ENCODE peak calls at places on chromosomes 5 and 9, in four cellular contexts. H, O, J and R are unnamed samples.
A peak's percentile ranks its signal among the peaks of the same experiment; 100 is the strongest.

GRCh38 chr9:116015855-116016254 is 137.7 kb upstream of the PAPPA start:
- DNase-seq in H (no peak), J (no peak), O (no peak), R (no peak)

GRCh38 chr9:125239631-125240597 is 1.2 kb downstream of the HSPA5 start:
- DNase-seq in H (no peak), O (no peak), J (no peak), R (no peak)

GRCh38 chr5:24363789-24364534 is 280.8 kb downstream of the CDH10 start:
- DNase-seq in O (no peak), H (no peak), J (no peak), R (no peak)

GRCh38 chr9:13942695-13943094 is 371.2 kb downstream of the NFIB start:
- DNase-seq in O (no peak), J (no peak), H (no peak), R (no peak)

GRCh38 chr5:120657083-120657482 is 193.0 kb downstream of the PRR16 start:
- DNase-seq in J (no peak), H (no peak), O (no peak), R (no peak)

GRCh38 chr5:166062719-166063118 is 2228.7 kb upstream of the WWC1 start:
- DNase-seq in O (no peak), H (no peak), J (no peak), R (no peak)

GRCh38 chr5:8650197-8650596 is 781.2 kb downstream of the MTRR start:
- DNase-seq in J (no peak), H (no peak), O (no peak), R (no peak)

GRCh38 chr5:149203896-149204544 is 62.7 kb downstream of the ABLIM3 start:
- DNase-seq in O (no peak), J (no peak), H (no peak), R (no peak)

GRCh38 chr9:2022560-2022959 is 7.4 kb downstream of the SMARCA2 start:
- DNase-seq in H (no peak), O (no peak), J (no peak), R (no peak)

GRCh38 chr9:72464819-72465218 is 56.6 kb upstream of the TMC1 start:
- DNase-seq in O (no peak), J (no peak), H (no peak), R (no peak)

GRCh38 chr5:35838370-35839042 is 18.2 kb upstream of the IL7R start:
- DNase-seq in H (no peak), J (no peak), O (no peak), R (no peak)

GRCh38 chr5:136811551-136811950 is 446.2 kb upstream of the TRPC7 start:
- DNase-seq in H (no peak), J (no peak), O (no peak), R (peak; percentile 80)

GRCh38 chr5:111513175-111513520 is 813 bp upstream of the STARD4 start:
- DNase-seq in J (no peak), H (no peak), O (peak; percentile 11), R (no peak)

GRCh38 chr5:15977851-15978250 is 201.7 kb downstream of the MARCHF11 start:
- DNase-seq in H (no peak), O (no peak), J (no peak), R (no peak)

GRCh38 chr9:694499-695154 is 146.9 kb upstream of the DMRT1 start:
- DNase-seq in O (no peak), H (no peak), J (no peak), R (no peak)

GRCh38 chr9:78866228-78867132 is 569.6 kb downstream of the PSAT1 start:
- DNase-seq in H (peak; percentile 13), O (no peak), J (peak; percentile 2), R (peak; percentile 58)

GRCh38 chr5:172403822-172404221 is 50.5 kb downstream of the SH3PXD2B start:
- DNase-seq in O (no peak), H (no peak), J (no peak), R (no peak)

GRCh38 chr5:170630711-170631141 is 126.9 kb downstream of the KCNIP1 start:
- DNase-seq in O (no peak), J (no peak), H (no peak), R (no peak)

GRCh38 chr5:157540707-157541451 is 34.7 kb downstream of the ADAM19 start:
- DNase-seq in J (no peak), H (no peak), O (peak; percentile 37), R (no peak)

GRCh38 chr5:152052470-152052869 is 127.8 kb upstream of the GLRA1 start:
- DNase-seq in J (no peak), O (no peak), H (no peak), R (no peak)

GRCh38 chr9:127930298-127931091 is at the start of gene PIP5KL1:
- DNase-seq in H (peak; percentile 52), O (peak; percentile 98), J (peak; percentile 67), R (no peak)

GRCh38 chr9:137156567-137157375 is 13.1 kb downstream of the LRRC26 start:
- DNase-seq in H (no peak), J (no peak), O (peak; percentile 88), R (no peak)

DNA sequence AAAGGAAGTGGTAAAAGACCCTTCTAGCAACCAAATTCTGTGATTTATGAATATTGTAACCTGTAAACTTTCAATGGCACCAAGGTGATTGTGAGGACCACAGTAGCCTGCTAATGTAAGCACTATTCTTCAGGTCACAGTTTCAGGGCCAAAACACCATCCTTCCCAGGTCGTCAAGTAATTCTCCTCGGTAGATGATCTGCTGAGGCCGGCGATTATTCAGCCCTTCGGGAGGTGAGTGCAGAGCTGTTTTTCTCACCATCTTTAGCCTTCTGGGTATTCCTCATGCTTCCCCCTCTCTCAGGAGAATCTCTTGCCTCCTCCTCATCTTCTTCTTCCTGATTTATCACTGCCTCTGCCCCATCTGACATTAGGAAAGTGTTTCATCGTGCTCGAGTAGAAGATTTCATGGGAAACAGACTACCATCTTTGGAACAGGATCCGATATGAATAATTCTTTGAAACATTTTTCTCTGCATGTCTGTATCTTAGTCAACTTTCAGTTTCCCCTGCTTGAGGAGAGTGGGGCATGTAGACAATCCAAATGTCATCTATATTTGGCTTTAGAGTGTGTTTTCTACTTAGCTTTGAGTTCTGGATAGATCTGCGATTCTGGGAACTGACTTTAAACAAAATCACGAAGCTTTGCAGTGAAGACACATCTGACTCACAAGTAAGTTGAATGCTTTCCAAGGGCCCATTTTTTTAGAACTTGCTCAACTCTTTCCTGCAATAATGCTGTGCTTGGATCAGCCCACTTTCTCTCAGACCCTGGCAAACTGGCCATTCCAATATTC is 173.9 kb downstream of the AOPEP start:
- DNase-seq in H (no peak), O (no peak), J (no peak), R (no peak)
- TF ChIP-seq SIN3A in H (no peak), O (no peak), J (no peak), R (no peak)

GRCh38 chr5:168401880-168402279 is 84.4 kb upstream of the RARS1 start:
- DNase-seq in O (no peak), J (no peak), H (no peak), R (no peak)

GRCh38 chr5:168401226-168401625 is 85.0 kb upstream of the RARS1 start:
- DNase-seq in O (no peak), H (no peak), J (no peak), R (no peak)

GRCh38 chr5:168407222-168407621 is 79.0 kb upstream of the RARS1 start:
- DNase-seq in O (no peak), J (no peak), H (no peak), R (no peak)

GRCh38 chr5:168400429-168401220 is 85.6 kb upstream of the RARS1 start:
- DNase-seq in J (no peak), O (no peak), H (no peak), R (no peak)

DNA sequence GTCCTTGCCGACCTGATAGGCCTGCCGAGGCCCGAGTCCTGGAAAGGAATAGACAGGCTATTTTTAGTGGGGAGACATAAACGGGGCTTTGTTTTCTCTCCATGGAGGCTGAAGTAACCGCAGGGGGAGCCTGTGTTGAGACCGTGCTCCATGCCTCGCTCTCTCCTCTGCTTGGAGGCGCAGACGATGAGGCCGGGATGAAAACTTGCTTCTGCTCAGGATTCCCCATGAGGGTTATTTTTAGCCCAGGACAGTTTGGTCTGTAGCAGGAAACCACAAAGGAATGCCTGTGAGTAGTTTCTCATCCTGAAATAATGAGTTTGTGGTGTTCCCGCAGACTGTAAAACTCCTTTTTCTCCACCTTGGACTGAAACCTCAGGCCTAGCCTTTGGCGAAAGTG is 81.9 kb upstream of the RARS1 start:
- DNase-seq in O (no peak), H (no peak), J (no peak), R (no peak)
- H3K27ac ChIP-seq in O (no peak overlapping the region), H (no peak overlapping the region), J (no peak overlapping the region), R (no peak overlapping the region)

GRCh38 chr5:32357678-32358077 is 44.9 kb upstream of the MTMR12 start:
- DNase-seq in O (no peak), J (no peak), H (no peak), R (no peak)

GRCh38 chr5:32355694-32356093 is 43.0 kb upstream of the MTMR12 start:
- DNase-seq in H (no peak), J (no peak), O (no peak), R (no peak)

GRCh38 chr5:32346869-32347268 is 34.1 kb upstream of the MTMR12 start:
- DNase-seq in H (no peak), O (no peak), J (no peak), R (no peak)

GRCh38 chr5:32353420-32353819 is 40.7 kb upstream of the MTMR12 start:
- DNase-seq in J (no peak), O (no peak), H (no peak), R (no peak)

DNA sequence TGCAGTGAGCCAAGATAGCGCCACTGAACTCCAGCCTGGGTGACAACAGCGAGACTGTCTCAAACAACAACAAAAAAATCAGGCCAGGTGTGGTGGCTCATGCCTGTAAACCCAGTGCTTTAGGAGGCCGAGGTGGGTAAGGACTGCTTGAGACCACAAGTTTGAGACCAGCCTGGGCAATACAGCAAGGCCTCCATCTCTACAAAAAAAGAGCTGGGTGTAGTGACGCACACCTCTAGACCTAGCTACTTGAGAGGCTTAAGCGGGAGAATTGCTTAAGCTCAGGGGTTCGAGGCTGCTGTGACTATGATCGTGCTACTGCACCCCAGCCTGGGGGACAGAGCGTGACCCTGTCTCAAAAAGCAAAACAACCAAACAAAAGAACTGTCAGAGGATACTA is 39.9 kb upstream of the MTMR12 start:
- DNase-seq in O (no peak), H (no peak), J (no peak), R (no peak)
- TF ChIP-seq SIN3A in O (no peak), H (no peak), J (no peak), R (no peak)

GRCh38 chr5:67303356-67303755 is 106.8 kb upstream of the CD180 start:
- DNase-seq in J (no peak), H (no peak), O (no peak), R (no peak)

GRCh38 chr5:67297802-67298532 is 101.4 kb upstream of the CD180 start:
- DNase-seq in H (no peak), O (no peak), J (no peak), R (no peak)

GRCh38 chr5:67300321-67300720 is 103.7 kb upstream of the CD180 start:
- DNase-seq in J (no peak), O (no peak), H (no peak), R (no peak)

GRCh38 chr5:67299317-67299716 is 102.7 kb upstream of the CD180 start:
- DNase-seq in H (no peak), J (no peak), O (no peak), R (no peak)

DNA sequence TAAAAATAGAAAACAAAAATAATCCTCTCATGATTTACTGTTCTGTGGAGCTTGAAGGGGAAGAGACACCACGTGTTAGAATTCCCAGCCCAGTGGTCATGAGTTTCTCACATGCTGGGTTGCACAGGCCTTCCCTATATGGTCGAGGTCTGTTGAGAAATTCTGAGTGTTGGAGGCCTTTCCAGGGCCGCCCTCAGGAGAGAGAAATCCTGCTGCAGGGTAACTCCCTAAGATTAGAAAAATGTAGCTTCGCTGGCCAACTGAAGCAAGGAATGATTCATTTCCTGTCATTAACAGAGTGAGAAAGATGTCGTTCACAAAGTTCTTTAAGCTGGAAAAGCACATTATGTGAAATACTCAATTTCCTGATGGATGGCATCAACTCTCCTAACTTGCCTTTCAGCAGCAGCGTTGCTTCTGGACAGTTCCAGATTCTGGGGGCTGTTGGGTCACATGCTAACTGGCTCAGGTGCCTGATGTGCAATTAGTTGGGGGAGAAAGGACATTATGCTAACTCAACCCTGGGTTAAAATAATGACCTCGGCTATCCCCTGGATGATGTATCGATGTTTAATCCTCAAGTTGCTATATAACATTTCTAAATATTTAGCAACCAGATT is 104.8 kb upstream of the CD180 start:
- DNase-seq in J (no peak), H (no peak), O (no peak), R (peak; percentile 5)
- H3K27ac ChIP-seq in J (no peak overlapping the region), H (no peak overlapping the region), O (no peak overlapping the region), R (no peak overlapping the region)